ENCODE peak calls at places on chromosomes 6 and 20, in six cellular contexts. T, Z, L, H, B and O are unnamed samples. For H3K4me1, the result is how much of the 10 kb centered on the place peaks cover.

GRCh38 chr20:40868568-40869223 is 159.9 kb upstream of the TOP1 start:
- DNase-seq in T (no peak), H (no peak), L (no peak), Z (peak), B (peak), O (no peak)

GRCh38 chr20:9886227-9886626 is 47.4 kb upstream of the PAK5 start:
- DNase-seq in Z (peak), T (no peak), H (no peak), L (no peak), B (no peak), O (no peak)

GRCh38 chr20:1824834-1825233 is 70.4 kb upstream of the SIRPA start:
- DNase-seq in B (peak), Z (no peak), T (no peak), L (no peak), H (no peak), O (no peak)

GRCh38 chr6:163777379-163777686 is 362.8 kb downstream of the QKI start:
- DNase-seq in H (no peak), L (peak), B (no peak), T (no peak), Z (no peak), O (no peak)

GRCh38 chr6:112470396-112470795 is 123.3 kb downstream of the RFPL4B start:
- DNase-seq in L (no peak), T (no peak), B (no peak), Z (peak), H (no peak), O (no peak)

GRCh38 chr20:15200139-15200538 is 862.7 kb upstream of the FLRT3 start:
- DNase-seq in H (peak), B (no peak), L (no peak), Z (no peak), T (no peak), O (no peak)

GRCh38 chr20:17626217-17627007 is 55.6 kb downstream of the RRBP1 start:
- DNase-seq in H (no peak), L (no peak), B (no peak), Z (no peak), T (no peak), O (no peak)

GRCh38 chr20:58542411-58543095 is 27.4 kb upstream of the APCDD1L start:
- DNase-seq in T (no peak), B (no peak), L (peak), H (no peak), Z (peak), O (peak)

GRCh38 chr6:160102956-160103824 is 18.4 kb upstream of the SLC22A1 start:
- DNase-seq in T (peak), B (peak), Z (peak), H (no peak), L (peak), O (peak)

GRCh38 chr6:63295553-63295952 is 24.2 kb downstream of the LGSN start:
- DNase-seq in Z (no peak), L (no peak), H (no peak), B (no peak), T (peak), O (peak)

GRCh38 chr6:168137024-168137423 is 58.0 kb upstream of the FRMD1 start:
- DNase-seq in T (no peak), Z (no peak), L (no peak), B (no peak), H (no peak), O (no peak)

GRCh38 chr6:30684386-30685156 is 1.9 kb downstream of the PPP1R18 start:
- DNase-seq in Z (peak), T (no peak), H (no peak), L (peak), B (peak), O (no peak)

GRCh38 chr20:54716169-54716747 is 240.9 kb downstream of the DOK5 start:
- DNase-seq in Z (no peak), L (no peak), H (no peak), B (no peak), T (no peak), O (no peak)

GRCh38 chr6:44016131-44016870 is 111.0 kb downstream of the MRPL14 start:
- DNase-seq in B (no peak), T (no peak), Z (peak), L (no peak), H (no peak), O (peak)

GRCh38 chr6:46323312-46323965 is 152.7 kb upstream of the ENPP5 start:
- DNase-seq in L (no peak), T (no peak), H (no peak), B (no peak), Z (peak), O (no peak)
- H3K4me1 ChIP-seq in L (under half), T (under half), H (under half), B (under half), Z (under half), O (under half)

DNA sequence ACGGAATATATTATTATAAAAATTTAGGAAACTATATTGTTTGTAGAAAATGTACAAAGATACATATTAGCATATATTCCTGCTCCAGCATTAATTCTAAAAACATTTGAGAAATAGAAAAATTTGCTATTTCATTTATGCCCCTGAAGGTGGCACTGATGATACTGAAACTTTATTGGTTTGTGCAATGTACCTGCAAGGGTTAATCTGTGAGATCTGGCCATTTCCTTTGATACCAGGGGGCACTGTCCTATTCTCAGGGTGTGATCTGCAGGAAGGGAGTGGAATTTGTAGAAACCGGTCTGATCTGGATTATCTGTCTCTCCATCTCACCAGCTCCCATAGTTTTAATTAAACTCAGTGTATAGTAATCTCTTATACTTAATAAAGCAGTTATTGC is 625.1 kb upstream of the IMPG1 start:
- DNase-seq in B (peak), Z (peak), L (no peak), T (peak), H (no peak), O (no peak)
- TF ChIP-seq CTCF in B (peak), Z (peak), L (no peak), T (peak), H (no peak), O (peak)

DNA sequence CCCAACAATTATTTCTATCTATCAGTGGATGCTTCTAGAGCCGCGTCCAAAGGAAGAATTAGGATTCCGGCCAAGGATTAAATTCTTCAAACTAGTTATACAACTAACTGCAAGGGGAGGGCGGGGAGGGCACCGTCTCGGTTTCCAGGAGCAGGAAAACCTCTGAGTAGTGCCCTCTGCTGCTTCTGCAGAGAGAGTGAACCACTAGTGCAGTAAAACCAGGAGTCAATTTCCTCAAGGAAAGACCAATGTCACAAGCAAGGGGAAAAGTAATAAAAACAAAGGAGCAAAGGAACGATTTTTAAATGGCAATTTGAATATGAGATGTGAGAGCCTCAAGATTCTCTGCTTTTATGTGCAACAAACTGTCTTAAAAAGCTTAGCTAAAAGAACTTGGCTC is 16.5 kb upstream of the UBE2J1 start:
- DNase-seq in B (peak), Z (peak), H (no peak), L (no peak), T (peak), O (peak)
- H3K9ac ChIP-seq in B (no peak), Z (no peak), H (no peak), L (no peak), T (no peak), O (no peak)

DNA sequence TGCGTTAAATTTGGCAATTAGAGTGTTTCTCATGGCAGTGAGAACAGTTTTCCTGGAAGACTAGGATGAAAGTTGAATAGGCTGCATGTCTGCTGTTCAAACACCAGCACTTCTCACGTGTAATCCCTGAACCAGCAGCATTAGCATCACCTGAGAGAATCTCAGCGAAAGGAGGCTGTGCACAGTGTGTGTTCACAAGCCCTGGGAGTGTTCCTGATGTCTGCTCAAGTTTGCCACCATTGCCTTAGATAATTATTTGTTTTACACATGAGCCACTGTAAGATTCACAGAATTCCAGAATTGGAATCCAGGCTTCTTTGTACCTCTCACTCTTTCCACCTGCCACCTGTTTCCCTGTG is 117.3 kb downstream of the JARID2 start:
- DNase-seq in Z (no peak), H (no peak), T (no peak), L (no peak), B (no peak), O (peak)
- H3K4me1 ChIP-seq in Z (under half), H (half or more), T (half or more), L (under half), B (under half), O (under half)

GRCh38 chr6:41097467-41098090 is 24.8 kb downstream of the NFYA start:
- DNase-seq in H (no peak), Z (peak), T (no peak), B (peak), L (no peak), O (no peak)

GRCh38 chr6:41090841-41091761 is 18.3 kb downstream of the NFYA start:
- DNase-seq in T (no peak), Z (peak), H (no peak), L (no peak), B (no peak), O (no peak)

GRCh38 chr6:41093729-41094128 is 21.0 kb downstream of the NFYA start:
- DNase-seq in L (no peak), H (no peak), T (no peak), Z (peak), B (no peak), O (no peak)

GRCh38 chr6:41088451-41088850 is 15.7 kb downstream of the NFYA start:
- DNase-seq in T (no peak), B (no peak), L (no peak), H (no peak), Z (peak), O (no peak)

GRCh38 chr6:41092421-41093140 is 19.8 kb downstream of the NFYA start:
- DNase-seq in B (peak), Z (peak), T (no peak), H (no peak), L (no peak), O (no peak)
- TF ChIP-seq CTCF in B (peak), Z (peak), T (peak), H (peak), L (peak), O (peak)